ENCODE peak calls at places on chromosomes 13 and 19, in five cellular contexts. H is NB4, M is heart left ventricle, F is uterus, G is body of pancreas. B is an unnamed sample.

GRCh38 chr19:47651691-47652090 is 42.8 kb downstream of the BICRA start:
- DNase-seq in M (no peak), G (no peak), H (no peak), F (no peak), B (no peak)

GRCh38 chr13:34152996-34153395 is 335.0 kb downstream of the RFC3 start:
- DNase-seq in G (no peak), M (no peak), H (no peak), F (no peak), B (no peak)

GRCh38 chr13:63651394-63651793 is 2235.7 kb upstream of the PCDH20 start:
- DNase-seq in M (no peak), F (no peak), H (no peak), G (no peak), B (no peak)

GRCh38 chr19:2053601-2054389 is 2.8 kb upstream of the MKNK2 start:
- DNase-seq in G (peak), H (no peak), M (peak), F (peak), B (peak)

GRCh38 chr19:29917911-29918310 is 24.1 kb upstream of the URI1 start:
- DNase-seq in M (no peak), F (no peak), H (no peak), G (no peak), B (no peak)

GRCh38 chr13:90430127-90430526 is 917.4 kb upstream of the MIR17HG start:
- DNase-seq in M (no peak), G (no peak), H (no peak), F (no peak), B (no peak)

GRCh38 chr19:31450696-31451095 is 101.5 kb upstream of the TSHZ3 start:
- DNase-seq in G (no peak), M (no peak), H (no peak), F (no peak), B (no peak)

GRCh38 chr13:110625771-110626321 is 10.5 kb downstream of the NAXD start:
- DNase-seq in H (no peak), M (no peak), F (no peak), G (no peak), B (peak)

GRCh38 chr19:4375620-4376228 is 24.6 kb downstream of the SH3GL1 start:
- DNase-seq in G (peak), H (peak), F (peak), M (peak), B (no peak)

DNA sequence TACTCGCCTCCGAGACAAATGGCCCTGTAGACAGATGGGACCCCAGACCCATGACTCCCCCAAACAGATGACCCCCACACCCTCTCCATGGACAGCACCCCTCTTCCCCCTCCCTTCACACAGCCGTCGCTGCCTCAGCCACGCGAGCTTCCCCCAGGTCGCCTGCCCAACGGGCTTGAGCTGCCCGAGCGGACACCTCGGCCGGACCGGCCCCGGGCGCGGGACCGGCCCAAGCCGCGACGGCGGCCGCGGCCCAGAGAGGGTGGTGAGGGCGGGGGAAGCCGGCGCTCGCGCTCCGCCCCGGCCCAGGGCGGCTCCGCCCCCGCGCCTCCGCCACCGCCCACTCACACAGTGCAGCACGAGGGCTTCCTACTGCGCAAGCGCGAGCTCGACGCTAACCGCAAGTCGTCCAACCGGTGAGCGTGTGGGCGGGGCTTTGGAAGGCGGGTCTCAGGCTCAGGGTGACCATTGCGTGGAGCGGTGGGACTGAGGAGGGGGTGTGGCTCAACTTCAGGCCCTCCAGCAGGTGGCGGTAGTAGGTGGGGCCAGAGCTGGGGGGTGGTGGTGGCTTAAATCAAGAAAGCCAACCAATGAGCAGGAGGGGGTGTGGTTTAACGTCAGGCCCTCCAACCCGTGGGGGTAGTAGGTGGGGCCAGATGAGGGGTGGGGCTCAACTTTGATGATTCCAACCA is 6.2 kb upstream of the SHKBP1 start:
- DNase-seq in H (peak), M (peak), F (peak), G (peak), B (peak)
- TF ChIP-seq POLR2A in H (no peak), M (peak), F (peak), G (peak), B (no peak)

GRCh38 chr19:49866933-49867782 is at the start of gene PNKP:
- DNase-seq in G (peak), H (peak), M (peak), F (peak), B (peak)
- TF ChIP-seq POLR2A in G (peak), H (peak), M (peak), F (peak), B (peak)

GRCh38 chr19:45096700-45097099 is 3.7 kb downstream of the PPP1R37 start:
- DNase-seq in M (no peak), F (no peak), G (no peak), H (no peak), B (no peak)

GRCh38 chr19:45097450-45097775 is 4.4 kb downstream of the PPP1R37 start:
- DNase-seq in G (no peak), F (no peak), M (no peak), H (no peak), B (no peak)

GRCh38 chr19:45098521-45099464 is 5.8 kb downstream of the PPP1R37 start:
- DNase-seq in H (no peak), M (peak), F (peak), G (peak), B (peak)

GRCh38 chr19:45099465-45100201 is 6.7 kb downstream of the PPP1R37 start:
- DNase-seq in H (no peak), F (no peak), G (peak), M (no peak), B (no peak)

DNA sequence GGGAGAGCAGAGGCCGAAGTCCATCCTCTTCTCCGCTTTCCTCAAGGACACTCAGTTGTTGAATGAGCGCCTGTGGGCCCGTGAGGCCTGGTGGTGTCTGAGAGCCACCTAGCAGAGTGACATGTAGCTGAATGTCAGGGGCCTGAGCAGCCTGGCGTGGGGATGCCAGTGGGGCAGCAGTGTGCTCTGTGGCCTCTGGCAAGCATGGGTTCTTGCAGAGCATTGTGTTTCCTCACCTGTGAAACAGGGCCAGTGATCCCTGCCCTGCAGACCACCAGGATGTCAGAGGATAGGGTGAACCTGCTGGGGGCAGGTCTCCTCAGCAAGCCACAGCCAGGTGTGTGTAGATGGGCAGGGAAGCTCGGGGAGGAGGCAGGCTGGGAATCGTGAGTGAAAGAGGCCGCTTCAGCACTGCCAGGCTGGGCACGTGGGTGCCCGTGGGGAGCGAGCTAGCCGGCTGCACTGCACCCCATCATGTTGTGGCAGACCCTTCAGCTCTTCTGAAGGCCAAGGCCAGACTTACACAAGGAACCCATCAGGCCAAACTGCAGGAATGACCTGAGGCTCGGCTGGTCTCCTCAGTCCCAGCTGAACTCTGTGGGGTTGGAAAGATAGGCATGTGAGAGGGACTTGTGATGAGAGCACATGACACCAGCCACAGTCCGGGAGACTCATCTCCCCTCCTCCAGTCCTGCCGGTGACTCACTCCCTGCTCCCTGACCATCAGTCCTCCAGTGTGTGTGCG is 5.0 kb downstream of the PPP1R37 start:
- DNase-seq in G (peak), M (no peak), H (peak), F (peak), B (peak)
- TF ChIP-seq POLR2A in G (no peak), M (no peak), H (no peak), F (no peak), B (no peak)

GRCh38 chr19:7618366-7618765 is 11.0 kb downstream of the XAB2 start:
- DNase-seq in M (no peak), H (no peak), G (peak), F (no peak), B (peak)

GRCh38 chr19:7617172-7617571 is 12.2 kb downstream of the XAB2 start:
- DNase-seq in H (no peak), G (no peak), F (no peak), M (no peak), B (no peak)

GRCh38 chr19:7617735-7618134 is 11.6 kb downstream of the XAB2 start:
- DNase-seq in H (no peak), F (no peak), G (no peak), M (no peak), B (no peak)

GRCh38 chr19:7612282-7613274 is 16.8 kb downstream of the XAB2 start:
- DNase-seq in M (no peak), G (no peak), F (no peak), H (peak), B (no peak)

DNA sequence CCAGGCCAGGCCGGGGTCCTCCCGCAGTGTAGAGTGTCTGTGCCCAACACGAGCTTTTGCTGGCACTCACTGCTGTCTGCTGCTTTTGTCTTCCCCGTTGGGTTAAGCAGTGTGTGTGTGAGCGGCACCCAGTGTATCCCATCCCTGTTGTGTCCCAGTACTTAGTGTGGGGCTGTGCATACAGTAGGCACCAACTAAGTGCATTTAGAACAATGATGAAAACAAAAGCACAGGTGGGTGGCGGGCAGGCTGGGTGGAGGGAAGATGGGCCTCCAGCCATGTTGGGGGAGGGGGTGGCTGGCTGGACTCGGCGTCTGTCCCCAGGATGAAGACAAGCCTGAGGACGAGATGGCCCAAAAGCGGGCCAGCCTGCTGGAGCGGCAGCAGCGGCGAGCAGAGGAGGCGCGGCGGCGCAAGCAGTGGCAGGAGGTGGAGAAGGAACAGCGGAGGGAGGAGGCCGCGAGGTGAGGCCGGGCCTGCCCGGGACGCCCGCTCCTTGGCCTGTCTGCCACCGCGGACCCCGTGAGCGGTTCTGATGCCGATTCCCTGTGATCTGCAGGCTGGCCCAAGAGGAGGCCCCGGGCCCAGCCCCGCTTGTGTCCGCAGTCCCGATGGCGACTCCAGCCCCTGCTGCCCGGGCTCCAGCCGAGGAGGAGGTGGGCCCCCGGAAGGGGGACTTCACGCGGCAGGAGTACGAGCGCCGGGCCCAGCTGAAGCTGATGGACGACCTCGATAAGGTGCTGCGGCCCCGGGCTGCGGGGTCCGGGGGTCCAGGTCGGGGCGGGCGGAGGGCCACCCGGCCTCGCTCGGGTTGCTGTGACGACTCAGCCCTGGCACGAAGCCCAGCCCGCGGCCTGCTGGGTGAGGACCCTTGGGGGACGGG is 14.2 kb downstream of the XAB2 start:
- DNase-seq in G (no peak), M (no peak), F (no peak), H (no peak), B (no peak)
- TF ChIP-seq POLR2A in G (no peak), M (no peak), F (no peak), H (no peak), B (no peak)

DNA sequence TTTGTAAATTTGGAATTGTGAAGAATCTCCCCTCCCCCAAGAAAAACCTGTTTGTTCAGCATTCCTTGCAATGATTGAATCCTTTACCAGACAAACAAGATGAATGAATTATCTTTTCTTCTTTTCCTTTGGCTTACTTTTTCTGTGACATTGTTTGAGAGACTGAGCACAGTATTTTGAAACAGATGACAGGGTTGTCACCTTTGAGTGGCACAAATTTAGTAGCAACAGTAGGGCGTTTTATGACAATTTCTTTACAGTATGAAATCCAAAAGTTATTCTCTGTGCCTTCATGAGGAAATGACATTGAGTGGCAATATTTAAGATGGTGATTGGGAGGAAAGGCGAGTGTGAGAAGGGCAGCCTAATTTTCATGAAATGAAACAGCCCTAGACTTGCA is 68.7 kb upstream of the SCEL start:
- DNase-seq in G (no peak), M (no peak), F (no peak), H (no peak), B (no peak)
- TF ChIP-seq POLR2A in G (no peak), M (no peak), F (no peak), H (no peak), B (no peak)

GRCh38 chr13:52009985-52010384 is 1.3 kb downstream of the ATP7B start:
- DNase-seq in H (no peak), M (no peak), G (no peak), F (no peak), B (no peak)
- TF ChIP-seq POLR2A in H (no peak), M (no peak), G (no peak), F (no peak), B (no peak)